ENCODE peak calls at places on chromosomes 16 and 17, in ten cellular contexts. V, T, K, A, D, I, S, P, C and E are unnamed samples.

GRCh38 chr17:72976971-72977767 is 115.3 kb downstream of the SLC39A11 start:
- DNase-seq in C (peak), K (no peak), D (peak), A (peak), V (peak), T (no peak), P (peak), S (no peak), I (no peak), E (peak)

GRCh38 chr17:219696-220095 is 38.2 kb upstream of the DOC2B start:
- DNase-seq in T (no peak), V (no peak), I (no peak), S (no peak), K (no peak), C (no peak), A (no peak), P (no peak), D (no peak), E (no peak)

GRCh38 chr16:27625050-27625697 is 75.2 kb downstream of the KATNIP start:
- DNase-seq in A (no peak), T (no peak), K (no peak), V (no peak), C (no peak), S (no peak), D (peak), P (peak), I (no peak), E (no peak)

GRCh38 chr16:66133641-66134402 is 232.7 kb upstream of the CDH5 start:
- DNase-seq in D (peak), A (no peak), S (no peak), I (no peak), T (no peak), C (no peak), K (no peak), V (no peak), P (no peak), E (no peak)

GRCh38 chr17:47810200-47810821 is 11.3 kb downstream of the OSBPL7 start:
- DNase-seq in A (peak), C (peak), I (no peak), T (no peak), D (peak), K (no peak), V (peak), S (peak), P (peak), E (peak)

GRCh38 chr17:39152134-39152884 is 872 bp upstream of the PLXDC1 start:
- DNase-seq in S (peak), D (no peak), K (no peak), I (no peak), T (no peak), C (no peak), P (no peak), V (no peak), A (no peak), E (no peak)

GRCh38 chr16:64629622-64630021 is 492.2 kb downstream of the CDH11 start:
- DNase-seq in A (no peak), S (no peak), D (no peak), C (peak), K (no peak), V (peak), P (no peak), I (no peak), T (no peak), E (no peak)

GRCh38 chr17:68290268-68290954 is 516 bp downstream of the SLC16A6 start:
- DNase-seq in K (no peak), D (no peak), V (no peak), T (peak), A (no peak), P (no peak), C (no peak), I (no peak), S (peak), E (no peak)

GRCh38 chr16:23016372-23016771 is 132.9 kb downstream of the USP31 start:
- DNase-seq in K (no peak), I (no peak), T (no peak), C (no peak), S (no peak), V (no peak), P (no peak), A (no peak), D (no peak), E (no peak)

GRCh38 chr17:68381076-68381900 is 76.0 kb downstream of the WIPI1 start:
- DNase-seq in A (no peak), V (peak), D (no peak), P (peak), C (peak), K (no peak), I (no peak), S (no peak), T (no peak), E (peak)

GRCh38 chr17:78817123-78817522 is 23.5 kb downstream of the USP36 start:
- DNase-seq in A (no peak), C (no peak), V (no peak), K (no peak), P (no peak), D (no peak), I (no peak), T (no peak), S (no peak), E (no peak)

GRCh38 chr16:51763072-51763658 is 612.1 kb upstream of the SALL1 start:
- DNase-seq in T (no peak), K (no peak), I (no peak), S (no peak), V (no peak), P (no peak), A (no peak), C (no peak), D (no peak), E (no peak)

GRCh38 chr16:3769013-3769412 is 51.7 kb upstream of the TRAP1 start:
- DNase-seq in I (no peak), P (no peak), A (no peak), S (peak), T (no peak), D (no peak), V (no peak), C (no peak), K (no peak), E (no peak)

GRCh38 chr17:58324409-58325288 is 3.9 kb downstream of the TSPOAP1 start:
- DNase-seq in P (peak), I (no peak), C (no peak), V (no peak), K (no peak), T (no peak), D (no peak), S (no peak), A (no peak), E (no peak)

GRCh38 chr17:39676198-39676819 is 8.1 kb downstream of the PNMT start:
- DNase-seq in V (no peak), T (no peak), S (no peak), P (peak), I (no peak), D (no peak), A (no peak), C (peak), K (no peak), E (no peak)

GRCh38 chr16:85395913-85396878 is 216.9 kb upstream of the GSE1 start:
- DNase-seq in A (peak), P (peak), I (no peak), K (no peak), D (no peak), T (no peak), C (peak), S (no peak), V (peak), E (no peak)

GRCh38 chr16:10883004-10883403 is 6.0 kb downstream of the CIITA start:
- DNase-seq in A (peak), P (no peak), S (no peak), V (no peak), T (no peak), K (no peak), I (no peak), D (no peak), C (no peak), E (no peak)

GRCh38 chr16:2848933-2849332 is 9.0 kb downstream of the PRSS22 start:
- DNase-seq in V (no peak), P (no peak), S (no peak), A (no peak), D (no peak), I (no peak), T (no peak), K (no peak), C (no peak), E (no peak)

DNA sequence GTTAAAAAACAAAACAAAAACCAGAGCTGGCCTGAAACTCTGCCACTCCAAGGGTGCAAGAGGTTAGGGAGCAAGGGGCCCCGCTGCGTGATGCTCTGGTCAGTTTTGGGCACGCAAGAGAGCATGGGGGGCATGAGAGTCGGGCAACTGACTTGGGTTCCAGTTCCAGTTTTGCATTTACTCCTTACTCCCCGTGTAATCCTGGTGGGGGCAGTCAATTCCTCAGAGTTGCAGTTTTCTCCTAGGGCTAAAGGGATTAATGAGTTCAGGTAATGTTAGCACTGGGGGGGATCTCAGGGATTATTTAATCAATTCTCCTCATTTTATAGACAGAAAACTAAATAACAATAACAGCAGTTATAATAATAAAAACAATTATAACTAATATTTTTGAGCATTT is 72.9 kb upstream of the PMFBP1 start:
- DNase-seq in K (no peak), T (no peak), V (no peak), A (no peak), P (no peak), S (no peak), D (no peak), C (no peak), I (no peak), E (no peak)
- TF ChIP-seq CTCF in K (no peak), T (no peak), V (peak), A (no peak), P (peak), S (no peak), D (peak), C (peak), I (no peak), E (no peak)

GRCh38 chr16:69376393-69377059 is 9.3 kb downstream of the TERF2 start:
- DNase-seq in A (no peak), V (no peak), S (no peak), D (no peak), I (no peak), K (no peak), T (no peak), C (no peak), P (no peak), E (no peak)

GRCh38 chr16:69367980-69368379 is 16.4 kb upstream of the TMED6 start:
- DNase-seq in K (no peak), C (peak), D (no peak), S (peak), A (no peak), P (peak), T (no peak), I (no peak), V (peak), E (no peak)

GRCh38 chr16:69373019-69373418 is 12.8 kb downstream of the TERF2 start:
- DNase-seq in C (no peak), P (no peak), V (no peak), A (no peak), S (no peak), I (no peak), T (no peak), D (no peak), K (no peak), E (no peak)

GRCh38 chr16:69366431-69366830 is 14.8 kb upstream of the TMED6 start:
- DNase-seq in P (no peak), D (no peak), C (no peak), S (no peak), V (no peak), A (no peak), K (no peak), T (no peak), I (no peak), E (no peak)

DNA sequence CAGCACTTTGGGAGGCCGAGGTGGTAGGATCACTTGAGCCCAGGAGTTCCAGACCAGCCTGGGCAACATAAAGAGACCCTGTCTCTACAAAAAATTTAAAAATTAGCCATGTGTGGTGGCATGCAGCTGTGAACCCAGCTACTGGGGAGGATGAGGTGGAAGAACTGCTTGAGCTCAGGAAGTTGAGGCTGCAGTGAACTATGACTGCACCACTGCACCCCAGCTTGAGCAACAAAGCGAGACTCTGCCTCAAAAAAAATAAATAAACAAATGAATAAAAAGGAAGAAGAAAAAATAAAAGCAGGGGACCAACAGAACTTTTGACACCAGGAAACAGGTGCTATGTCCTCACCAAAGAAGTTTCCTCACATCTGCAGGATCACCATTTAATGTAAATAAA is 14.2 kb downstream of the TERF2 start:
- DNase-seq in I (no peak), D (no peak), T (no peak), P (no peak), K (no peak), V (no peak), A (no peak), C (no peak), S (no peak), E (no peak)
- TF ChIP-seq CTCF in I (no peak), D (no peak), T (no peak), P (no peak), K (no peak), V (no peak), A (no peak), C (no peak), S (no peak), E (no peak)

DNA sequence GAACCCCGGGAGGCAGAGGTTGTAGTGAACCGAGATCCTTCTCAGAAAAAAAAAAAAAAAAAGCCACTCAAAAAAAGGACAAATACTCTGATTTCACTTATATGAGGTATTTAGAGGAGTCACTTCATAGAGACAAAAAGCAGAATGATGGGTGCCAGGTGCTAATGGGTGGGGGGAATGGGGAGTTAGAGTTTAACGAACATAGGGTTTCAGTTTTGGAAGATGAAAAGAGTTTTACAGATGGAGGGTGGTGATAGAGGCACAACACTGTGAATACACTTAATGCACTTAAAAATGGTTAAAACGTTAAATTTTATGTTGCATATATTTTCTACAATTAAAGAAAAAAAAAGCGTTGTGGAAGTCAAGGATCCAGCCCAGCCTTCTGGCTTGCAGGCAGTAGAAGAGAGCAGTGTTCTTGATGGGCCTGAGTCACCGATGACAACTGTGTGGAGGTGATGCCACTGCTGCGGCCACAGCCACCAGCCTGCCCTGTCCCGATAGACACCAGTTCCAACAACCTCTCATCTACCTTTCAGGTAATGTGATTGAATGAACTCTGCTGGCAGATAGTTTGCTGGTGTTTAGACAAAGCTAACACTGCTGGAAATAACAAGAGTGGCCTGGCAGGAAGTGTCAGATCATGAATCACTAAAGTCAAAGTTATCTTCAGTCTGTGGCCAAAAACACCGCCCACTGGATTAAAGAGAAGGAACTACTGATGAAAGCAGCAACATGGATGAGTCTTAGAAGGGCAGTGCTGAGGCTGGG is 49.9 kb upstream of the COX10 start:
- DNase-seq in I (no peak), A (peak), C (peak), T (no peak), V (peak), S (no peak), D (peak), P (peak), K (no peak), E (peak)
- TF ChIP-seq CTCF in I (no peak), A (no peak), C (no peak), T (no peak), V (no peak), S (no peak), D (no peak), P (no peak), K (no peak), E (no peak)

DNA sequence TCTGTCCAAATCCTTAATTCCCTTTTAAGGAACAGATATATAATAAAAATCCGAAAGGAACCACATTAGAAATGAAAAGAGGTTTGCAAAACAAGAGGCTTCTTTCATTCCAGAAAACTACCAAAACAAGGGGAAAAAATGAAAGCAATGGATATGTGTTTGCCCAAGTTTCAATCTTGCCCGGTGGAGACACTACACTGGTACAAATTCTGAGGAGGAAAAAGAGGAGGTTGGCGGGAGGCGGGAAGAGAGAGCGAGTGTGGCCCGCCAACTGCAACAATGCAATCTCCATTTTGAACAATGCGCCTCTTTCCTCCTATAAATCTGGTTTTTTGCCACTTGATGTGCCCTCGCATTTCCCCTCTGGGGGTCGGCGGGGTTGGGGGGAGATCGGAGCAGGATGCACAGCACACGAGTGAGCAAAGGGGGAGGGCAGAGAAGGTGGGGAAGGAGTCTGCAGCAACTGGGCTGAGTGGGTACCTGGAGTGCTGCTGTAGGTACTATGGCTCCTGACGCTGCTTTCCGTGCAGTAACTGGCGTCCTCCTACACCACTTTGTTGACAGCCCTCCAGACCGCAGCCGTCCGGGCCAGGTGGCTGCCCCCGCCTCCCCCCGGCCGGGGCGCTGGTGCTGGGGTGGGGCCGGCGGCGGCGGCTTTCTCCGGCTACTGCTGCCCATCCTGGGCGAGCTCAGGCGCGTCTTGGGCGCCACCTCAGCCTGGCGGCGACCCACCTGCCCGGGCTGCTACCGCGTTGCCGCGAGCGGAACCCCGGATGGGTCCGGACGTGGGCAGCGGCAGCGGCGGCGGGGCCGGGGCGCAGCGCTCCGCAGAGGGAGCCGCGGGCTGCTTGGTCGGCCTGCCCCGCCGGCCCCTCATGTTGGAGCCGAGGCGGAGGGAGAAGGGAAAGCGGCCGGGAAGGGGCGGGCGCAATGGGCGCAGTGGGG is 93.8 kb upstream of the PLEKHM1 start:
- DNase-seq in C (peak), K (peak), V (peak), I (no peak), P (peak), A (peak), D (peak), S (peak), T (peak), E (no peak)
- TF ChIP-seq CTCF in C (no peak), K (no peak), V (no peak), I (no peak), P (no peak), A (no peak), D (no peak), S (no peak), T (no peak), E (no peak)

GRCh38 chr16:15682105-15682570 is 32.1 kb downstream of the NDE1 start:
- DNase-seq in S (no peak), P (peak), D (peak), T (no peak), V (peak), C (peak), I (no peak), K (no peak), A (peak), E (peak)
- TF ChIP-seq CTCF in S (no peak), P (peak), D (peak), T (peak), V (peak), C (peak), I (peak), K (peak), A (no peak), E (peak)

GRCh38 chr16:50278251-50278650 is 11.9 kb downstream of the ADCY7 start:
- DNase-seq in I (no peak), C (no peak), P (no peak), S (no peak), K (no peak), A (no peak), T (no peak), D (no peak), V (no peak), E (no peak)
- TF ChIP-seq CTCF in I (no peak), C (no peak), P (no peak), S (no peak), K (no peak), A (no peak), T (no peak), D (no peak), V (no peak), E (no peak)

DNA sequence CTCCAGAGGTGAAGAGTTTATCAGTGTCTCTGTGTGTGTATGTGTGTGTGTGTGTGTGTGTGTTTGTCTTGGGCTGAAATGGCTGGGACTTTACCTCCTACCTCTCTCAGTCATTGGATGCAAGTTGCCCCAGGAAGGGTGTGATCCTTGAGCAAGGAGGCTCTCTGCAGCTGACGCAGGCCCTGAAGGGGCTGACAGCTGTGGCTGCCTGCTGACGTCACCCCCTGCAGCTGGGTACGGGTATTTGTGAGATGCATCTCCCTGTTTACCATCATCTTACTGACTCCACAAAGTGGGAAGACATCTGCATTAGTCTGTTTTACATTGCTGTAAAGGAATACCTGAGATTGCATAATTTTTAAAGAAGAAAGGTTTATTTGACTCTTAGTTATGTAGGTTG is 631.5 kb upstream of the RBFOX1 start:
- DNase-seq in T (no peak), S (no peak), K (no peak), C (no peak), P (no peak), I (no peak), V (no peak), D (no peak), A (no peak), E (no peak)
- TF ChIP-seq CTCF in T (no peak), S (no peak), K (no peak), C (no peak), P (no peak), I (no peak), V (no peak), D (no peak), A (no peak), E (no peak)